ENCODE peak calls at places on chromosomes 6 and 20, in six cellular contexts. V is BJ, U is right atrium auricular region, I is choroid plexus epithelial cell, J is fibroblast of the aortic adventitia, Q is AG04450. E is an unnamed sample.

GRCh38 chr20:45032781-45033180 is 66.5 kb downstream of the STK4 start:
- DNase-seq in V (no peak), J (no peak), U (no peak), I (no peak), Q (no peak), E (no peak)

GRCh38 chr6:109197061-109197460 is 101.8 kb downstream of the CEP57L1 start:
- DNase-seq in U (no peak), V (no peak), Q (no peak), I (no peak), J (no peak), E (no peak)

GRCh38 chr6:110404602-110405001 is 10.8 kb downstream of the DDO start:
- DNase-seq in J (peak), I (peak), Q (no peak), V (no peak), U (no peak), E (no peak)

GRCh38 chr20:47349365-47350180 is 6.9 kb downstream of the ZMYND8 start:
- DNase-seq in J (peak), I (peak), V (no peak), Q (no peak), U (no peak), E (peak)

GRCh38 chr20:39516964-39517363 is 554.8 kb downstream of the DHX35 start:
- DNase-seq in V (no peak), I (no peak), J (no peak), U (no peak), Q (no peak), E (no peak)

GRCh38 chr20:49457444-49457843 is 25.0 kb downstream of the KCNB1 start:
- DNase-seq in I (no peak), U (no peak), V (no peak), J (no peak), Q (no peak), E (no peak)

GRCh38 chr6:154509421-154510143 is 903 bp downstream of the CNKSR3 start:
- DNase-seq in Q (no peak), V (no peak), J (peak), I (peak), U (peak), E (no peak)

GRCh38 chr6:137044366-137045220 is at the start of gene IL20RA:
- DNase-seq in Q (no peak), I (peak), V (no peak), U (no peak), J (peak), E (no peak)

GRCh38 chr20:57470212-57470522 is 54.8 kb downstream of the CTCFL start:
- DNase-seq in J (no peak), Q (no peak), V (no peak), U (no peak), I (no peak), E (no peak)

GRCh38 chr6:25477006-25477590 is 174.9 kb upstream of the SCGN start:
- DNase-seq in J (peak), Q (no peak), U (no peak), V (no peak), I (peak), E (no peak)

GRCh38 chr6:166439366-166440091 is 56.8 kb upstream of the MPC1 start:
- DNase-seq in Q (no peak), J (no peak), I (no peak), U (no peak), V (no peak), E (no peak)

GRCh38 chr6:121884056-121884455 is 448.6 kb downstream of the GJA1 start:
- DNase-seq in J (peak), V (no peak), I (peak), Q (no peak), U (no peak), E (no peak)

GRCh38 chr6:7143161-7143974 is 35.6 kb downstream of the RREB1 start:
- DNase-seq in I (no peak), J (no peak), Q (no peak), U (no peak), V (no peak), E (no peak)

GRCh38 chr20:48945840-48946514 is 24.5 kb downstream of the ARFGEF2 start:
- DNase-seq in V (no peak), J (no peak), U (no peak), Q (no peak), I (peak), E (no peak)

GRCh38 chr20:33095249-33095648 is 15.8 kb downstream of the BPIFB4 start:
- DNase-seq in I (no peak), J (no peak), V (no peak), Q (no peak), U (no peak), E (no peak)

GRCh38 chr20:53574819-53575218 is 18.8 kb downstream of the ZNF217 start:
- DNase-seq in U (peak), V (no peak), J (no peak), I (no peak), Q (no peak), E (no peak)
- TF ChIP-seq CTCF in U (no peak), V (no peak), J (no peak), I (no peak), Q (no peak), E (no peak)

GRCh38 chr20:3749087-3749688 is 16.7 kb downstream of the HSPA12B start:
- DNase-seq in U (no peak), V (no peak), I (no peak), Q (no peak), J (no peak), E (no peak)
- H3K4me3 ChIP-seq in U (peak), V (no peak), I (no peak), Q (no peak), J (no peak), E (no peak)

GRCh38 chr6:52697903-52698302 is 27.0 kb downstream of the TMEM14A start:
- DNase-seq in Q (no peak), U (no peak), I (peak), J (peak), V (no peak), E (no peak)
- TF ChIP-seq CTCF in Q (peak), U (no peak), I (peak), J (no peak), V (no peak), E (peak)

GRCh38 chr6:150775400-150775799 is 90.1 kb upstream of the MTHFD1L start:
- DNase-seq in V (no peak), J (no peak), U (no peak), Q (no peak), I (no peak), E (no peak)
- H3K4me3 ChIP-seq in V (no peak), J (no peak), U (no peak), Q (no peak), I (no peak), E (no peak)

DNA sequence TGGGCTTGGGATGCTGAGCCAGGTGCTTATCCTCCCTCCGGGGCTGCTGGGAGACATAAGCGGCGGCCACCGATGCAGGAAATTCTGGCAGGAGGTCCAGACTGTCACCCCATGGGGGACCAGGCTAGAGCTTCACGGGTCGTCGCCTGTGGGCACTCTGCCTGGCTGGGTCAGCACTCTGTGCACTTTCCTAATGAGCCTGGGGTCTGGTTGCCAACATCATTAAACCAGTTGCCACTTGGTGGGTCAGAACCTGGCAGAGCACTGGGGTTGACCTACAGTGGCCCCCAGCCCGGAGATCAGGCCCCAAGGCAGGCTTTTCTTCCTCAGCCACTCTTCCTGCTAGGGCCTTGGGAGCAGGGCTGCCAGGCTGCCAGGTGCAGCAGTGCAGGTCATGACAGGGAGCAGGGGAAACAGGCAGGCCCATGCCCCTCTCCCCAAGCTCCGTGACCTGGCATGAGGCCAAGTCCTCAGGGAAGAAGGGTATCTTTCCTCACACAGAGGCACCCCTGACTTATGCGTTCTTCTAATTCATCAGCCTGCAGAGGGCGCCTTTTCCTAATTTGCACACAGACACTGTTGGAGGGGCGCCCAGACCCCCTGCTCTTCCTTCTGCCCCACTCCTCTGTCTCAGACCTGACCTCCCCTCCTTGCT is 154.5 kb upstream of the MLN start:
- DNase-seq in V (no peak), I (peak), U (no peak), Q (no peak), J (no peak), E (no peak)
- TF ChIP-seq CTCF in V (peak), I (peak), U (no peak), Q (no peak), J (peak), E (no peak)

GRCh38 chr6:33193619-33194018 is 1.4 kb upstream of the COL11A2 start:
- DNase-seq in V (no peak), Q (no peak), I (no peak), J (no peak), U (no peak), E (no peak)
- H3K4me3 ChIP-seq in V (no peak), Q (no peak), I (no peak), J (no peak), U (peak), E (no peak)

DNA sequence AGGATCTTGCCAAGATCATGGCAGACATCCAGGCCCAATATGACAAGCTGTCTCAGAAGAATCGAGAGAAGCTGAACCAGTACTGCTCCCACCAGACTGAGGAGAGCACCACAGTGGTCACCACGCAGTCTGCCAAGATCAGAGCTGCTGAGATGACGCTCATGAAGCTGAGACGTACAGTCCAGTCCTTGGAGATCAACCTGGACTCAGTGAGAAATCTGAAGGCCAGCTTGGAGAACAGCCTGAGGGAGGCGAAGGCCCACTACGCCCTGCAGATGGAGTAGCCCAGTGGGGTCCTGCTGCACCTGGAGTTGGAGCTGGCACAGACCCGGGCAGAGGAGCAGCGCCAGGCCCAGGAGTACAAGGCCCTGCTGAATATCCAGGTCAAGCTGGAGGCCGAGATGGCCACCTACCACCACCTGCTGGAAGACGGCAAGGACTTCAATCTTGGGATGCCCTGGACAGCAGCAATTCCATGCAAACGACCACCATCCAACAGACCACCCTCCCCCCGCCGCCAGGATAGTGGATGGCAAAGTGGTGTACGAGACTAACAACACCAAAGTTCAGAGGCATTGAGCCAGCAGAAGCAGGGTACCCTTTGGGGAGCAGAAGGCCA is 44.7 kb upstream of the GRM4 start:
- DNase-seq in J (no peak), Q (no peak), V (no peak), U (no peak), I (no peak), E (no peak)
- TF ChIP-seq CTCF in J (no peak), Q (no peak), V (no peak), U (no peak), I (peak), E (no peak)

DNA sequence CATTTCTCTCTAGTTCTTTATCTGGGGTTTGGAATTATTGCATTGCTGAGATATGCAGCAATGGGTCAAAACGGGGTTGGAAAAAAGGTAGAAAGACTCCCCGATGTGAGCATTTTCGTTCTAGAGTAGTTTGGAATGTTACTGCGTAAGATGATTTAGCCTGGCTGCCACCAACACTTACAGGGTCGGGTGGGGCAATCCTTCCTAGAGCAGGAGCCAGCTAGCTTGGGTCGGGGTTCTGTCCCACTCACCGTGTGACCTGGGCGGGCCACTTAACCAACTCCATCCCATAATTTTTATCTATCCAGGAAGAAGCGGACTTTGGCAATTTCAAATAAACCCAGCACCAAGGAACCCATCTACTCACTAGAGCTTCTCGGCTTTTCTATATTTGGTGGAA is 72.2 kb downstream of the GPX5 start:
- DNase-seq in V (no peak), J (no peak), Q (no peak), U (no peak), I (peak), E (no peak)
- H3K4me3 ChIP-seq in V (peak), J (peak), Q (no peak), U (no peak), I (peak), E (peak)

E was measured in astrocyte of the cerebellum.